ENCODE peak calls at places on chromosomes 2 and 18, in five cellular contexts. V is ELR, P is cardiac muscle cell, I is SK-N-DZ, F is AG10803. T is an unnamed sample.

GRCh38 chr2:27264253-27264752 is 1.5 kb upstream of the SLC30A3 start:
- DNase-seq in P (no peak), F (no peak), V (no peak), I (no peak), T (no peak)

GRCh38 chr2:134139615-134140014 is 114.3 kb upstream of the MGAT5 start:
- DNase-seq in P (no peak), I (no peak), V (no peak), F (no peak), T (no peak)

GRCh38 chr18:9930299-9930884 is 16.6 kb downstream of the VAPA start:
- DNase-seq in F (no peak), I (no peak), P (no peak), V (no peak), T (no peak)

GRCh38 chr2:42369551-42370229 is 8.7 kb upstream of the COX7A2L start:
- DNase-seq in I (peak; percentile 82), P (no peak), F (no peak), V (no peak), T (no peak)

GRCh38 chr18:49521251-49521650 is 34.2 kb upstream of the C18orf32 start:
- DNase-seq in P (no peak), V (no peak), F (no peak), I (no peak), T (peak; percentile 6)

GRCh38 chr2:201798252-201798918 is 8.0 kb upstream of the CDK15 start:
- DNase-seq in V (peak; percentile 98), P (peak; percentile 39), I (no peak), F (peak; percentile 95), T (peak; percentile 87)

GRCh38 chr2:65937379-65938160 is 497.4 kb upstream of the MEIS1 start:
- DNase-seq in V (no peak), I (no peak), P (no peak), F (peak; percentile 2), T (no peak)

GRCh38 chr2:30110773-30111172 is 36.0 kb upstream of the YPEL5 start:
- DNase-seq in I (no peak), V (peak; percentile 70), P (no peak), F (peak; percentile 22), T (peak; percentile 50)

GRCh38 chr18:54717673-54718435 is 110.4 kb upstream of the RAB27B start:
- DNase-seq in V (no peak), F (peak; percentile 18), I (peak; percentile 58), P (peak; percentile 23), T (peak; percentile 17)

GRCh38 chr2:62196278-62196901 is 475 bp downstream of the B3GNT2 start:
- DNase-seq in P (no peak), V (no peak), F (no peak), I (peak; percentile 36), T (no peak)

GRCh38 chr18:49520661-49521145 is 33.7 kb upstream of the C18orf32 start:
- DNase-seq in I (no peak), V (peak; percentile 38), P (peak; percentile 36), F (peak; percentile 17), T (peak; percentile 15)

GRCh38 chr2:199409705-199410104 is 48.0 kb downstream of the SATB2 start:
- DNase-seq in I (no peak), P (no peak), V (peak; percentile 2), F (peak; percentile 35), T (no peak)

GRCh38 chr2:109695290-109695689 is 81.1 kb downstream of the SOWAHC start:
- DNase-seq in P (no peak), V (no peak), F (no peak), I (no peak), T (no peak)

GRCh38 chr2:112006076-112006410 is 49.0 kb upstream of the TMEM87B start:
- DNase-seq in V (peak; percentile 82), F (peak; percentile 26), I (no peak), P (peak; percentile 64), T (peak; percentile 28)

GRCh38 chr2:176502619-176503018 is 233.4 kb downstream of the MTX2 start:
- DNase-seq in P (no peak), V (no peak), I (no peak), F (no peak), T (no peak)

GRCh38 chr2:191899442-191899841 is 52.6 kb upstream of the CAVIN2 start:
- DNase-seq in F (peak; percentile 87), I (no peak), V (peak; percentile 93), P (peak; percentile 79), T (peak; percentile 71)

GRCh38 chr2:7392076-7392787 is 475.0 kb downstream of the RNF144A start:
- DNase-seq in V (no peak), P (no peak), F (peak; percentile 3), I (no peak), T (no peak)

GRCh38 chr2:26974352-26974751 is 3.9 kb downstream of the MAPRE3 start:
- DNase-seq in V (no peak), P (no peak), F (no peak), I (no peak), T (no peak)

GRCh38 chr2:148643998-148644884 is at the start of gene EPC2:
- DNase-seq in V (peak; percentile 77), I (peak; percentile 81), F (peak; percentile 75), P (peak; percentile 91), T (peak; percentile 90)

GRCh38 chr2:18987592-18988073 is 370.8 kb downstream of the OSR1 start:
- DNase-seq in I (no peak), V (peak; percentile 93), P (peak; percentile 93), F (peak; percentile 93), T (peak; percentile 84)

GRCh38 chr2:118185210-118186109 is 97.2 kb downstream of the INSIG2 start:
- DNase-seq in P (peak; percentile 42), V (peak; percentile 35), I (peak; percentile 32), F (peak; percentile 45), T (peak; percentile 66)

GRCh38 chr18:48308755-48309154 is 100.4 kb downstream of the ZBTB7C start:
- DNase-seq in I (no peak), F (no peak), P (no peak), V (no peak), T (no peak)

GRCh38 chr2:227515742-227516141 is 43.8 kb downstream of the AGFG1 start:
- DNase-seq in P (no peak), V (no peak), I (no peak), F (no peak), T (no peak)

GRCh38 chr2:156191547-156191946 is 141.0 kb downstream of the NR4A2 start:
- DNase-seq in I (no peak), V (no peak), P (peak; percentile 13), F (no peak), T (no peak)

GRCh38 chr2:42770288-42771131 is 6.6 kb upstream of the OXER1 start:
- DNase-seq in V (peak; percentile 63), I (peak; percentile 80), F (peak; percentile 39), P (peak; percentile 68), T (peak; percentile 73)

GRCh38 chr18:13447621-13448020 is 229.1 kb downstream of the LDLRAD4 start:
- DNase-seq in V (no peak), F (peak; percentile 95), P (peak; percentile 62), I (peak; percentile 63), T (peak; percentile 83)

GRCh38 chr18:13268035-13268700 is 49.6 kb downstream of the LDLRAD4 start:
- DNase-seq in F (peak; percentile 64), P (peak; percentile 47), I (no peak), V (no peak), T (peak; percentile 67)

GRCh38 chr2:228522276-228522675 is 340.8 kb upstream of the SPHKAP start:
- DNase-seq in V (peak; percentile 17), F (peak; percentile 34), I (no peak), P (no peak), T (no peak)

GRCh38 chr18:63043516-63043915 is 276.1 kb downstream of the BCL2 start:
- DNase-seq in V (peak; percentile 49), P (peak; percentile 73), F (peak; percentile 46), I (no peak), T (no peak)

GRCh38 chr2:29921560-29921915 is at the start of gene ALK:
- DNase-seq in P (peak; percentile 85), F (peak; percentile 69), V (peak; percentile 75), I (peak; percentile 95), T (peak; percentile 97)

GRCh38 chr2:50575232-50575631 is 456.7 kb downstream of the NRXN1 start:
- DNase-seq in I (peak; percentile 4), P (no peak), F (no peak), V (no peak), T (no peak)

GRCh38 chr2:64134813-64135212 is 9.4 kb downstream of the PELI1 start:
- DNase-seq in V (peak; percentile 25), F (no peak), I (no peak), P (no peak), T (no peak)